ENCODE peak calls at places on chromosome 21, in six cellular contexts. Y is NCI-H1105 treated with DMSO at 0.1 percent for 48 hours, C is NCI-H1092 treated with DMSO at 0.1 percent for 48 hours, P is NCI-H774, R is NCI-H82, S is A549. M is an unnamed sample.

GRCh38 chr21:43937898-43938309 is 72.9 kb downstream of the AGPAT3 start:
- DNase-seq in Y (no peak), C (no peak), P (no peak), R (peak; percentile 37), S (no peak), M (no peak)

GRCh38 chr21:28688381-28688780 is 304.3 kb downstream of the LTN1 start:
- DNase-seq in Y (no peak), C (no peak), P (no peak), R (no peak), S (no peak), M (no peak)

GRCh38 chr21:36747815-36748381 is 49.0 kb downstream of the SIM2 start:
- DNase-seq in Y (peak; percentile 51), C (peak; percentile 54), P (peak; percentile 35), R (peak; percentile 74), S (no peak), M (no peak)

GRCh38 chr21:39888848-39889247 is 21.6 kb downstream of the PCP4 start:
- DNase-seq in Y (no peak), C (no peak), P (no peak), R (no peak), S (no peak), M (no peak)

GRCh38 chr21:38660333-38661295 is 145.1 kb upstream of the ETS2 start:
- DNase-seq in Y (no peak), C (no peak), P (peak; percentile 33), R (peak; percentile 8), S (no peak), M (no peak)

GRCh38 chr21:37655601-37656300 is 260.5 kb downstream of the KCNJ6 start:
- DNase-seq in Y (no peak), C (no peak), P (no peak), R (no peak), S (no peak), M (no peak)

GRCh38 chr21:46355161-46356004 is 31.4 kb downstream of the PCNT start:
- DNase-seq in Y (no peak), C (no peak), P (no peak), R (no peak), S (no peak), M (no peak)

GRCh38 chr21:29228306-29228705 is 70.4 kb upstream of the BACH1 start:
- DNase-seq in Y (no peak), C (no peak), P (no peak), R (no peak), S (no peak), M (no peak)

GRCh38 chr21:15895142-15896106 is 165.6 kb downstream of the USP25 start:
- DNase-seq in Y (no peak), C (no peak), P (no peak), R (no peak), S (no peak), M (no peak)

GRCh38 chr21:40051801-40052200 is 184.6 kb downstream of the PCP4 start:
- DNase-seq in Y (no peak), C (no peak), P (no peak), R (no peak), S (no peak), M (no peak)

GRCh38 chr21:32888971-32889370 is 117.4 kb upstream of the PAXBP1 start:
- DNase-seq in Y (no peak), C (no peak), P (no peak), R (no peak), S (no peak), M (no peak)

GRCh38 chr21:18253252-18253651 is 8.6 kb downstream of the CHODL start:
- DNase-seq in Y (no peak), C (no peak), P (no peak), R (no peak), S (no peak), M (no peak)